ENCODE peak calls at places on chromosomes 4 and X, in nine cellular contexts. One of them, this sample, is unnamed.

GRCh38 chr4:133808151-133808550 is 393.4 kb downstream of the PABPC4L start:
- DNase-seq in astrocyte of the hippocampus: no peak
- DNase-seq in NCI-H510A treated with DMSO at 0.1 percent for 48 hours: no peak
- DNase-seq in GM20000: no peak
- DNase-seq in IMR-90: peak; percentile 78
- DNase-seq in cardiac muscle cell: no peak
- DNase-seq in stimulated activated naive CD8-positive, alpha-beta T cell treated with anti-CD3 and anti-CD28 coated beads, Interleukin-15, Interleukin-2, amounts not matched to agents 100 U/mL and 50 U/mL, for 24 hours: no peak
- DNase-seq in activated T-cell treated with anti-CD3 and anti-CD28 coated beads, Interleukin-2, amount 50 U/mL, for 72 hours: no peak
- DNase-seq in left colon: no peak
- DNase-seq in this sample: no peak

GRCh38 chr4:141410839-141411238 is 190.1 kb downstream of the ZNF330 start:
- DNase-seq in GM20000: no peak
- DNase-seq in activated T-cell treated with anti-CD3 and anti-CD28 coated beads, Interleukin-2, amount 50 U/mL, for 72 hours: no peak
- DNase-seq in stimulated activated naive CD8-positive, alpha-beta T cell treated with anti-CD3 and anti-CD28 coated beads, Interleukin-15, Interleukin-2, amounts not matched to agents 100 U/mL and 50 U/mL, for 24 hours: no peak
- DNase-seq in cardiac muscle cell: no peak
- DNase-seq in left colon: no peak
- DNase-seq in NCI-H510A treated with DMSO at 0.1 percent for 48 hours: no peak
- DNase-seq in astrocyte of the hippocampus: peak; percentile 35
- DNase-seq in IMR-90: peak; percentile 59
- DNase-seq in this sample: no peak

GRCh38 chr4:146976145-146976544 is 30.5 kb upstream of the TTC29 start:
- DNase-seq in left colon: no peak
- DNase-seq in stimulated activated naive CD8-positive, alpha-beta T cell treated with anti-CD3 and anti-CD28 coated beads, Interleukin-15, Interleukin-2, amounts not matched to agents 100 U/mL and 50 U/mL, for 24 hours: no peak
- DNase-seq in GM20000: no peak
- DNase-seq in cardiac muscle cell: no peak
- DNase-seq in activated T-cell treated with anti-CD3 and anti-CD28 coated beads, Interleukin-2, amount 50 U/mL, for 72 hours: no peak
- DNase-seq in astrocyte of the hippocampus: peak; percentile 7
- DNase-seq in NCI-H510A treated with DMSO at 0.1 percent for 48 hours: no peak
- DNase-seq in IMR-90: no peak
- DNase-seq in this sample: no peak

GRCh38 chr4:108543359-108543968 is 76.9 kb upstream of the RPL34 start:
- DNase-seq in activated T-cell treated with anti-CD3 and anti-CD28 coated beads, Interleukin-2, amount 50 U/mL, for 72 hours: no peak
- DNase-seq in IMR-90: no peak
- DNase-seq in cardiac muscle cell: no peak
- DNase-seq in astrocyte of the hippocampus: no peak
- DNase-seq in GM20000: no peak
- DNase-seq in left colon: no peak
- DNase-seq in NCI-H510A treated with DMSO at 0.1 percent for 48 hours: no peak
- DNase-seq in stimulated activated naive CD8-positive, alpha-beta T cell treated with anti-CD3 and anti-CD28 coated beads, Interleukin-15, Interleukin-2, amounts not matched to agents 100 U/mL and 50 U/mL, for 24 hours: no peak
- DNase-seq in this sample: no peak

GRCh38 chrX:16963216-16963615 is 16.8 kb downstream of the REPS2 start:
- DNase-seq in activated T-cell treated with anti-CD3 and anti-CD28 coated beads, Interleukin-2, amount 50 U/mL, for 72 hours: no peak
- DNase-seq in stimulated activated naive CD8-positive, alpha-beta T cell treated with anti-CD3 and anti-CD28 coated beads, Interleukin-15, Interleukin-2, amounts not matched to agents 100 U/mL and 50 U/mL, for 24 hours: no peak
- DNase-seq in left colon: no peak
- DNase-seq in GM20000: no peak
- DNase-seq in IMR-90: no peak
- DNase-seq in cardiac muscle cell: no peak
- DNase-seq in NCI-H510A treated with DMSO at 0.1 percent for 48 hours: no peak
- DNase-seq in astrocyte of the hippocampus: no peak
- DNase-seq in this sample: no peak

GRCh38 chr4:186666252-186666651 is 57.4 kb downstream of the FAT1 start:
- DNase-seq in cardiac muscle cell: no peak
- DNase-seq in IMR-90: peak; percentile 26
- DNase-seq in left colon: no peak
- DNase-seq in stimulated activated naive CD8-positive, alpha-beta T cell treated with anti-CD3 and anti-CD28 coated beads, Interleukin-15, Interleukin-2, amounts not matched to agents 100 U/mL and 50 U/mL, for 24 hours: no peak
- DNase-seq in NCI-H510A treated with DMSO at 0.1 percent for 48 hours: no peak
- DNase-seq in astrocyte of the hippocampus: no peak
- DNase-seq in activated T-cell treated with anti-CD3 and anti-CD28 coated beads, Interleukin-2, amount 50 U/mL, for 72 hours: no peak
- DNase-seq in GM20000: no peak
- DNase-seq in this sample: no peak

GRCh38 chr4:145880355-145880960 is 58.2 kb downstream of the ZNF827 start:
- DNase-seq in NCI-H510A treated with DMSO at 0.1 percent for 48 hours: no peak
- DNase-seq in left colon: no peak
- DNase-seq in IMR-90: no peak
- DNase-seq in GM20000: no peak
- DNase-seq in stimulated activated naive CD8-positive, alpha-beta T cell treated with anti-CD3 and anti-CD28 coated beads, Interleukin-15, Interleukin-2, amounts not matched to agents 100 U/mL and 50 U/mL, for 24 hours: no peak
- DNase-seq in cardiac muscle cell: no peak
- DNase-seq in activated T-cell treated with anti-CD3 and anti-CD28 coated beads, Interleukin-2, amount 50 U/mL, for 72 hours: no peak
- DNase-seq in astrocyte of the hippocampus: no peak
- DNase-seq in this sample: no peak

GRCh38 chr4:137299281-137299680 is 233.0 kb downstream of the PCDH18 start:
- DNase-seq in activated T-cell treated with anti-CD3 and anti-CD28 coated beads, Interleukin-2, amount 50 U/mL, for 72 hours: no peak
- DNase-seq in IMR-90: no peak
- DNase-seq in GM20000: no peak
- DNase-seq in astrocyte of the hippocampus: no peak
- DNase-seq in cardiac muscle cell: no peak
- DNase-seq in NCI-H510A treated with DMSO at 0.1 percent for 48 hours: no peak
- DNase-seq in stimulated activated naive CD8-positive, alpha-beta T cell treated with anti-CD3 and anti-CD28 coated beads, Interleukin-15, Interleukin-2, amounts not matched to agents 100 U/mL and 50 U/mL, for 24 hours: no peak
- DNase-seq in left colon: no peak
- DNase-seq in this sample: no peak

GRCh38 chr4:177123811-177124210 is 185.9 kb upstream of the NEIL3 start:
- DNase-seq in GM20000: no peak
- DNase-seq in activated T-cell treated with anti-CD3 and anti-CD28 coated beads, Interleukin-2, amount 50 U/mL, for 72 hours: no peak
- DNase-seq in NCI-H510A treated with DMSO at 0.1 percent for 48 hours: no peak
- DNase-seq in astrocyte of the hippocampus: no peak
- DNase-seq in left colon: no peak
- DNase-seq in stimulated activated naive CD8-positive, alpha-beta T cell treated with anti-CD3 and anti-CD28 coated beads, Interleukin-15, Interleukin-2, amounts not matched to agents 100 U/mL and 50 U/mL, for 24 hours: no peak
- DNase-seq in IMR-90: no peak
- DNase-seq in cardiac muscle cell: no peak
- DNase-seq in this sample: no peak

GRCh38 chr4:7421356-7422097 is 13.2 kb downstream of the PSAPL1 start:
- DNase-seq in astrocyte of the hippocampus: no peak
- DNase-seq in cardiac muscle cell: no peak
- DNase-seq in stimulated activated naive CD8-positive, alpha-beta T cell treated with anti-CD3 and anti-CD28 coated beads, Interleukin-15, Interleukin-2, amounts not matched to agents 100 U/mL and 50 U/mL, for 24 hours: no peak
- DNase-seq in GM20000: no peak
- DNase-seq in NCI-H510A treated with DMSO at 0.1 percent for 48 hours: no peak
- DNase-seq in IMR-90: no peak
- DNase-seq in activated T-cell treated with anti-CD3 and anti-CD28 coated beads, Interleukin-2, amount 50 U/mL, for 72 hours: no peak
- DNase-seq in left colon: no peak
- DNase-seq in this sample: no peak

GRCh38 chrX:93259029-93259428 is 414.3 kb downstream of the NAP1L3 start:
- DNase-seq in IMR-90: no peak
- DNase-seq in cardiac muscle cell: no peak
- DNase-seq in GM20000: no peak
- DNase-seq in left colon: no peak
- DNase-seq in NCI-H510A treated with DMSO at 0.1 percent for 48 hours: no peak
- DNase-seq in stimulated activated naive CD8-positive, alpha-beta T cell treated with anti-CD3 and anti-CD28 coated beads, Interleukin-15, Interleukin-2, amounts not matched to agents 100 U/mL and 50 U/mL, for 24 hours: no peak
- DNase-seq in astrocyte of the hippocampus: no peak
- DNase-seq in activated T-cell treated with anti-CD3 and anti-CD28 coated beads, Interleukin-2, amount 50 U/mL, for 72 hours: no peak
- DNase-seq in this sample: no peak

GRCh38 chrX:64205441-64205734 is at the start of gene AMER1:
- DNase-seq in GM20000: no peak
- DNase-seq in cardiac muscle cell: no peak
- DNase-seq in stimulated activated naive CD8-positive, alpha-beta T cell treated with anti-CD3 and anti-CD28 coated beads, Interleukin-15, Interleukin-2, amounts not matched to agents 100 U/mL and 50 U/mL, for 24 hours: no peak
- DNase-seq in left colon: no peak
- DNase-seq in activated T-cell treated with anti-CD3 and anti-CD28 coated beads, Interleukin-2, amount 50 U/mL, for 72 hours: no peak
- DNase-seq in astrocyte of the hippocampus: no peak
- DNase-seq in NCI-H510A treated with DMSO at 0.1 percent for 48 hours: no peak
- DNase-seq in IMR-90: no peak
- DNase-seq in this sample: no peak

GRCh38 chr4:72809208-72809607 is 240.2 kb upstream of the ADAMTS3 start:
- DNase-seq in NCI-H510A treated with DMSO at 0.1 percent for 48 hours: no peak
- DNase-seq in cardiac muscle cell: no peak
- DNase-seq in IMR-90: no peak
- DNase-seq in activated T-cell treated with anti-CD3 and anti-CD28 coated beads, Interleukin-2, amount 50 U/mL, for 72 hours: no peak
- DNase-seq in astrocyte of the hippocampus: no peak
- DNase-seq in GM20000: no peak
- DNase-seq in stimulated activated naive CD8-positive, alpha-beta T cell treated with anti-CD3 and anti-CD28 coated beads, Interleukin-15, Interleukin-2, amounts not matched to agents 100 U/mL and 50 U/mL, for 24 hours: no peak
- DNase-seq in left colon: no peak
- DNase-seq in this sample: no peak

GRCh38 chr4:138035781-138036258 is 206.3 kb downstream of the SLC7A11 start:
- DNase-seq in cardiac muscle cell: peak; percentile 78
- DNase-seq in stimulated activated naive CD8-positive, alpha-beta T cell treated with anti-CD3 and anti-CD28 coated beads, Interleukin-15, Interleukin-2, amounts not matched to agents 100 U/mL and 50 U/mL, for 24 hours: no peak
- DNase-seq in astrocyte of the hippocampus: peak; percentile 75
- DNase-seq in GM20000: peak; percentile 68
- DNase-seq in NCI-H510A treated with DMSO at 0.1 percent for 48 hours: peak; percentile 37
- DNase-seq in IMR-90: peak; percentile 81
- DNase-seq in activated T-cell treated with anti-CD3 and anti-CD28 coated beads, Interleukin-2, amount 50 U/mL, for 72 hours: no peak
- DNase-seq in left colon: peak; percentile 8
- DNase-seq in this sample: no peak

GRCh38 chrX:9644335-9644734 is 121.3 kb downstream of the GPR143 start:
- DNase-seq in IMR-90: no peak
- DNase-seq in activated T-cell treated with anti-CD3 and anti-CD28 coated beads, Interleukin-2, amount 50 U/mL, for 72 hours: peak; percentile 66
- DNase-seq in GM20000: peak; percentile 16
- DNase-seq in astrocyte of the hippocampus: peak; percentile 29
- DNase-seq in cardiac muscle cell: no peak
- DNase-seq in stimulated activated naive CD8-positive, alpha-beta T cell treated with anti-CD3 and anti-CD28 coated beads, Interleukin-15, Interleukin-2, amounts not matched to agents 100 U/mL and 50 U/mL, for 24 hours: peak; percentile 53
- DNase-seq in left colon: no peak
- DNase-seq in NCI-H510A treated with DMSO at 0.1 percent for 48 hours: peak; percentile 54
- DNase-seq in this sample: peak; percentile 21

GRCh38 chrX:74420194-74421035 is 878 bp upstream of the SLC16A2 start:
- DNase-seq in NCI-H510A treated with DMSO at 0.1 percent for 48 hours: peak; percentile 16
- DNase-seq in left colon: peak; percentile 47
- DNase-seq in cardiac muscle cell: peak; percentile 60
- DNase-seq in astrocyte of the hippocampus: peak; percentile 79
- DNase-seq in GM20000: peak; percentile 20
- DNase-seq in IMR-90: peak; percentile 48
- DNase-seq in stimulated activated naive CD8-positive, alpha-beta T cell treated with anti-CD3 and anti-CD28 coated beads, Interleukin-15, Interleukin-2, amounts not matched to agents 100 U/mL and 50 U/mL, for 24 hours: peak; percentile 27
- DNase-seq in activated T-cell treated with anti-CD3 and anti-CD28 coated beads, Interleukin-2, amount 50 U/mL, for 72 hours: peak; percentile 29
- DNase-seq in this sample: peak; percentile 4

GRCh38 chr4:159021597-159022385 is 81.1 kb upstream of the RAPGEF2 start:
- DNase-seq in GM20000: no peak
- DNase-seq in cardiac muscle cell: no peak
- DNase-seq in astrocyte of the hippocampus: no peak
- DNase-seq in NCI-H510A treated with DMSO at 0.1 percent for 48 hours: no peak
- DNase-seq in left colon: no peak
- DNase-seq in IMR-90: no peak
- DNase-seq in activated T-cell treated with anti-CD3 and anti-CD28 coated beads, Interleukin-2, amount 50 U/mL, for 72 hours: no peak
- DNase-seq in stimulated activated naive CD8-positive, alpha-beta T cell treated with anti-CD3 and anti-CD28 coated beads, Interleukin-15, Interleukin-2, amounts not matched to agents 100 U/mL and 50 U/mL, for 24 hours: no peak
- DNase-seq in this sample: no peak

GRCh38 chr4:167114416-167114971 is 119.8 kb downstream of the SPOCK3 start:
- DNase-seq in stimulated activated naive CD8-positive, alpha-beta T cell treated with anti-CD3 and anti-CD28 coated beads, Interleukin-15, Interleukin-2, amounts not matched to agents 100 U/mL and 50 U/mL, for 24 hours: no peak
- DNase-seq in cardiac muscle cell: peak; percentile 10
- DNase-seq in NCI-H510A treated with DMSO at 0.1 percent for 48 hours: no peak
- DNase-seq in IMR-90: no peak
- DNase-seq in GM20000: no peak
- DNase-seq in astrocyte of the hippocampus: no peak
- DNase-seq in activated T-cell treated with anti-CD3 and anti-CD28 coated beads, Interleukin-2, amount 50 U/mL, for 72 hours: no peak
- DNase-seq in left colon: no peak
- DNase-seq in this sample: no peak

This sample was measured in DMS79 treated with DMSO at 0.1 percent for 48 hours.